ENCODE peak calls at places on chromosome 11, in four cellular contexts. L is fibroblast of villous mesenchyme, Q is EL, V is T-cell. Z is an unnamed sample.

GRCh38 chr11:25794804-25795203 is 537.1 kb upstream of the ANO3 start:
- DNase-seq in Q (no peak), L (no peak), V (no peak), Z (no peak)

GRCh38 chr11:32792948-32793475 is 1.4 kb downstream of the CCDC73 start:
- DNase-seq in Q (peak), L (peak), V (peak), Z (peak)

GRCh38 chr11:9802291-9802861 is 138.5 kb downstream of the SWAP70 start:
- DNase-seq in Q (peak), V (no peak), L (peak), Z (peak)

GRCh38 chr11:76700177-76701100 is 29.9 kb upstream of the LRRC32 start:
- DNase-seq in L (peak), V (no peak), Q (peak), Z (peak)

GRCh38 chr11:44527476-44527875 is 38.0 kb upstream of the CD82 start:
- DNase-seq in L (no peak), V (no peak), Q (no peak), Z (no peak)

GRCh38 chr11:113488931-113489351 is 13.7 kb upstream of the DRD2 start:
- DNase-seq in L (peak), V (no peak), Q (no peak), Z (no peak)

GRCh38 chr11:91947215-91947614 is 277.4 kb upstream of the FAT3 start:
- DNase-seq in Q (peak), V (no peak), L (peak), Z (no peak)

GRCh38 chr11:120184946-120185677 is 25.7 kb upstream of the OAF start:
- DNase-seq in L (peak), V (no peak), Q (no peak), Z (no peak)

GRCh38 chr11:131695889-131696429 is 325.5 kb downstream of the NTM start:
- DNase-seq in Q (no peak), V (no peak), L (no peak), Z (no peak)

GRCh38 chr11:17839973-17840611 is 105.5 kb downstream of the KCNC1 start:
- DNase-seq in L (no peak), Q (no peak), V (no peak), Z (peak)

GRCh38 chr11:114200785-114201184 is 95.4 kb upstream of the NNMT start:
- DNase-seq in V (no peak), Q (no peak), L (no peak), Z (no peak)

GRCh38 chr11:101436511-101437142 is 147.2 kb downstream of the TRPC6 start:
- DNase-seq in V (no peak), Q (peak), L (peak), Z (peak)

GRCh38 chr11:12827929-12828812 is 153.9 kb downstream of the TEAD1 start:
- DNase-seq in Q (peak), V (no peak), L (peak), Z (peak)

GRCh38 chr11:62599909-62600308 is 1.8 kb downstream of the MTA2 start:
- DNase-seq in L (no peak), V (no peak), Q (no peak), Z (no peak)

GRCh38 chr11:69320756-69321741 is 27.1 kb downstream of the MYEOV start:
- DNase-seq in Q (peak), V (no peak), L (peak), Z (peak)

GRCh38 chr11:26950260-26950719 is 43.6 kb upstream of the FIBIN start:
- DNase-seq in Q (peak), V (no peak), L (peak), Z (peak)

GRCh38 chr11:124394408-124394807 is 4.4 kb downstream of the OR8B3 start:
- DNase-seq in Q (peak), L (no peak), V (no peak), Z (peak)

GRCh38 chr11:80916180-80916811 is 1475.5 kb upstream of the TENM4 start:
- DNase-seq in V (no peak), L (no peak), Q (no peak), Z (no peak)

GRCh38 chr11:122642472-122642922 is 13.0 kb upstream of the UBASH3B start:
- DNase-seq in V (no peak), Q (peak), L (peak), Z (peak)

GRCh38 chr11:29518389-29519174 is 498.2 kb downstream of the KCNA4 start:
- DNase-seq in V (no peak), Q (peak), L (no peak), Z (no peak)

GRCh38 chr11:30206249-30206996 is 24.4 kb upstream of the FSHB start:
- DNase-seq in Q (no peak), L (no peak), V (no peak), Z (no peak)

GRCh38 chr11:36149538-36150242 is 139.5 kb downstream of the COMMD9 start:
- DNase-seq in Q (peak), V (no peak), L (peak), Z (peak)

GRCh38 chr11:61890536-61891330 is 612 bp downstream of the FADS3 start:
- DNase-seq in Q (peak), L (peak), V (peak), Z (peak)

GRCh38 chr11:8709002-8709672 is 26.5 kb downstream of the RPL27A start:
- DNase-seq in V (no peak), Q (peak), L (peak), Z (peak)

GRCh38 chr11:117220568-117220967 is 11.3 kb downstream of the PCSK7 start:
- DNase-seq in V (no peak), Q (no peak), L (no peak), Z (no peak)

Z was measured in adipocyte.